ENCODE peak calls at places on chromosomes 16 and 17, in four cellular contexts. C is glutamatergic neuron; M is stimulated activated CD4-positive, alpha-beta T cell treated with anti-CD3 and anti-CD28 coated beads, Interleukin-15, amount 100 ng/mL, for 1 hour; Y is pancreas. E is an unnamed sample.

GRCh38 chr17:40533896-40534295 is 31.4 kb downstream of the CCR7 start:
- DNase-seq in C (no peak), Y (no peak), M (no peak), E (no peak)

GRCh38 chr16:67186550-67186950 is 2.8 kb upstream of the MATCAP1 start:
- DNase-seq in M (no peak), Y (no peak), C (no peak), E (no peak)

GRCh38 chr16:1183235-1183907 is 30.5 kb downstream of the CACNA1H start:
- DNase-seq in C (peak), M (no peak), Y (no peak), E (no peak)

GRCh38 chr16:77951788-77952187 is 70.6 kb upstream of the CLEC3A start:
- DNase-seq in M (no peak), Y (no peak), C (no peak), E (no peak)

GRCh38 chr16:27642753-27643152 is 92.8 kb downstream of the KATNIP start:
- DNase-seq in C (no peak), Y (no peak), M (no peak), E (no peak)

GRCh38 chr17:18967806-18968744 is 16.1 kb downstream of the SLC5A10 start:
- DNase-seq in C (no peak), Y (no peak), M (no peak), E (no peak)

GRCh38 chr16:56353054-56353921 is 72.1 kb downstream of the AMFR start:
- DNase-seq in M (no peak), Y (peak), C (peak), E (no peak)

GRCh38 chr16:50763211-50763610 is 21.3 kb downstream of the CYLD start:
- DNase-seq in M (no peak), Y (no peak), C (no peak), E (no peak)

GRCh38 chr17:63405741-63406261 is 40.3 kb downstream of the CYB561 start:
- DNase-seq in C (no peak), M (no peak), Y (no peak), E (no peak)

GRCh38 chr17:38733315-38734234 is 3.4 kb downstream of the CISD3 start:
- DNase-seq in C (no peak), M (no peak), Y (no peak), E (no peak)

GRCh38 chr17:50210249-50211225 is 9.1 kb upstream of the COL1A1 start:
- DNase-seq in C (peak), Y (no peak), M (no peak), E (no peak)

GRCh38 chr16:4315185-4316102 is at the start of gene GLIS2:
- DNase-seq in Y (peak), M (no peak), C (peak), E (peak)

GRCh38 chr17:40633871-40634270 is 13.7 kb downstream of the SMARCE1 start:
- DNase-seq in C (no peak), M (no peak), Y (no peak), E (no peak)

GRCh38 chr16:69188716-69189115 is 1.8 kb downstream of the SNTB2 start:
- DNase-seq in M (no peak), Y (no peak), C (no peak), E (no peak)

GRCh38 chr16:76910931-76911330 is 280.1 kb upstream of the MON1B start:
- DNase-seq in C (no peak), M (no peak), Y (no peak), E (no peak)

GRCh38 chr17:43468746-43469544 is 14.8 kb upstream of the DHX8 start:
- DNase-seq in C (no peak), M (no peak), Y (no peak), E (no peak)

GRCh38 chr17:19812407-19812806 is 55.3 kb downstream of the ULK2 start:
- DNase-seq in M (no peak), C (no peak), Y (no peak), E (no peak)

GRCh38 chr17:7313890-7314718 is 1.1 kb downstream of the GPS2 start:
- DNase-seq in Y (no peak), M (no peak), C (no peak), E (no peak)

GRCh38 chr17:74042744-74043486 is 160.6 kb upstream of the RPL38 start:
- DNase-seq in Y (no peak), C (no peak), M (peak), E (no peak)

GRCh38 chr16:53129281-53130192 is 74.7 kb downstream of the CHD9 start:
- DNase-seq in M (no peak), Y (no peak), C (no peak), E (no peak)

GRCh38 chr16:53768593-53768992 is 64.6 kb downstream of the FTO start:
- DNase-seq in C (no peak), Y (no peak), M (no peak), E (no peak)

GRCh38 chr16:67287960-67288359 is 8.6 kb downstream of the PLEKHG4 start:
- DNase-seq in M (no peak), C (no peak), Y (no peak), E (no peak)